ENCODE peak calls at places on chromosomes 11 and 22, in nine cellular contexts. L, K, U, M, S, H, T, V and R are unnamed samples.

GRCh38 chr11:4748435-4748834 is 21.3 kb downstream of the OR51F1 start:
- DNase-seq in L (no peak), K (peak; percentile 56), U (no peak), M (no peak), S (no peak), H (no peak), T (no peak), V (no peak), R (no peak)

GRCh38 chr22:29700206-29700948 is 19.4 kb upstream of the CABP7 start:
- DNase-seq in L (no peak), K (no peak), U (no peak), M (no peak), S (no peak), H (no peak), T (no peak), V (no peak), R (no peak)

GRCh38 chr22:40679964-40680818 is 907 bp downstream of the MCHR1 start:
- DNase-seq in L (no peak), K (peak; percentile 20), U (no peak), M (no peak), S (no peak), H (no peak), T (no peak), V (no peak), R (no peak)

GRCh38 chr11:125091247-125091876 is 20.1 kb downstream of the TMEM218 start:
- DNase-seq in L (peak; percentile 81), K (peak; percentile 82), U (no peak), M (no peak), S (no peak), H (peak; percentile 86), T (no peak), V (no peak), R (no peak)

GRCh38 chr11:2122222-2122906 is 16.8 kb downstream of the IGF2 start:
- DNase-seq in L (no peak), K (peak; percentile 57), U (no peak), M (no peak), S (no peak), H (peak; percentile 61), T (peak; percentile 4), V (no peak), R (no peak)

GRCh38 chr22:22692707-22693530 is 48.5 kb downstream of the GGTLC2 start:
- DNase-seq in L (no peak), K (peak; percentile 79), U (no peak), M (peak; percentile 68), S (no peak), H (peak; percentile 61), T (peak; percentile 90), V (peak; percentile 33), R (no peak)

GRCh38 chr11:9078113-9079041 is 13.0 kb downstream of the SCUBE2 start:
- DNase-seq in L (no peak), K (no peak), U (no peak), M (no peak), S (no peak), H (no peak), T (no peak), V (no peak), R (no peak)

GRCh38 chr11:13826505-13827278 is 135.8 kb upstream of the SPON1 start:
- DNase-seq in L (no peak), K (no peak), U (no peak), M (no peak), S (no peak), H (peak; percentile 6), T (no peak), V (no peak), R (no peak)

GRCh38 chr11:123194308-123195181 is 503 bp downstream of the CLMP start:
- DNase-seq in L (peak; percentile 61), K (no peak), U (no peak), M (no peak), S (no peak), H (peak; percentile 63), T (peak; percentile 45), V (peak; percentile 67), R (no peak)

GRCh38 chr22:41927813-41928212 is 1.2 kb upstream of the TNFRSF13C start:
- DNase-seq in L (no peak), K (no peak), U (no peak), M (no peak), S (no peak), H (no peak), T (no peak), V (no peak), R (no peak)

GRCh38 chr22:46053563-46054090 is 76.7 kb upstream of the WNT7B start:
- DNase-seq in L (no peak), K (peak; percentile 59), U (peak; percentile 71), M (peak; percentile 58), S (no peak), H (peak; percentile 60), T (peak; percentile 91), V (peak; percentile 93), R (no peak)

GRCh38 chr22:46931414-46931813 is 169.0 kb downstream of the TBC1D22A start:
- DNase-seq in L (no peak), K (peak; percentile 35), U (no peak), M (no peak), S (no peak), H (no peak), T (no peak), V (no peak), R (no peak)

GRCh38 chr11:8221917-8222316 is 41.8 kb downstream of the LMO1 start:
- DNase-seq in L (no peak), K (no peak), U (no peak), M (no peak), S (no peak), H (no peak), T (no peak), V (no peak), R (no peak)

GRCh38 chr11:122285444-122285843 is 169.4 kb upstream of the BLID start:
- DNase-seq in L (no peak), K (no peak), U (no peak), M (no peak), S (no peak), H (no peak), T (no peak), V (no peak), R (no peak)

GRCh38 chr22:44985906-44986527 is 23.8 kb downstream of the PHF21B start:
- DNase-seq in L (no peak), K (no peak), U (no peak), M (no peak), S (no peak), H (no peak), T (no peak), V (no peak), R (no peak)

GRCh38 chr22:33921576-33922181 is 1.4 kb upstream of the LARGE1 start:
- DNase-seq in L (peak; percentile 89), K (peak; percentile 61), U (peak; percentile 33), M (peak; percentile 16), S (no peak), H (peak; percentile 61), T (peak; percentile 73), V (peak; percentile 78), R (no peak)

GRCh38 chr22:42933783-42934144 is 76.7 kb upstream of the ARFGAP3 start:
- DNase-seq in L (no peak), K (peak; percentile 96), U (no peak), M (no peak), S (no peak), H (peak; percentile 96), T (no peak), V (no peak), R (no peak)

GRCh38 chr22:46776876-46777608 is 14.6 kb downstream of the TBC1D22A start:
- DNase-seq in L (no peak), K (no peak), U (no peak), M (no peak), S (no peak), H (no peak), T (no peak), V (peak; percentile 54), R (no peak)

GRCh38 chr11:112526699-112527410 is 266.2 kb upstream of the PLET1 start:
- DNase-seq in L (no peak), K (no peak), U (no peak), M (peak; percentile 28), S (no peak), H (no peak), T (no peak), V (no peak), R (no peak)

GRCh38 chr11:80297808-80298460 is 857.1 kb upstream of the TENM4 start:
- DNase-seq in L (no peak), K (peak; percentile 31), U (no peak), M (no peak), S (no peak), H (peak; percentile 90), T (no peak), V (no peak), R (no peak)

GRCh38 chr22:32618461-32619140 is 144.0 kb downstream of the FBXO7 start:
- DNase-seq in L (no peak), K (no peak), U (peak; percentile 26), M (no peak), S (no peak), H (peak; percentile 45), T (no peak), V (peak; percentile 82), R (no peak)

GRCh38 chr22:40819741-40820140 is 595 bp upstream of the SLC25A17 start:
- DNase-seq in L (no peak), K (peak; percentile 52), U (no peak), M (no peak), S (no peak), H (peak; percentile 61), T (no peak), V (no peak), R (no peak)

GRCh38 chr11:108788565-108789199 is 123.8 kb downstream of the DDX10 start:
- DNase-seq in L (peak; percentile 44), K (peak; percentile 68), U (no peak), M (no peak), S (no peak), H (peak; percentile 58), T (no peak), V (no peak), R (no peak)

GRCh38 chr11:107468596-107468995 is 11.0 kb upstream of the CWF19L2 start:
- DNase-seq in L (no peak), K (peak; percentile 76), U (no peak), M (no peak), S (no peak), H (peak; percentile 49), T (no peak), V (no peak), R (no peak)
- TF ChIP-seq CTCF in L (no peak), K (no peak), U (no peak), M (no peak), S (no peak), H (no peak), T (no peak), V (no peak), R (no peak)

GRCh38 chr22:39316440-39317083 is 2.9 kb downstream of the RPL3 start:
- DNase-seq in L (peak; percentile 83), K (peak; percentile 95), U (peak; percentile 51), M (peak; percentile 81), S (no peak), H (peak; percentile 95), T (peak; percentile 71), V (peak; percentile 84), R (no peak)
- H3K4me3 ChIP-seq in L (peak overlapping the region; percentile 2), K (peak overlapping the region; percentile 76), U (peak overlapping the region; percentile 8), M (no peak overlapping the region), S (peak overlapping the region; percentile 54), H (peak overlapping the region; percentile 91), T (no peak overlapping the region), V (peak overlapping the region; percentile 6), R (peak overlapping the region; percentile 76)

GRCh38 chr11:74090701-74091100 is 80.1 kb downstream of the C2CD3 start:
- DNase-seq in L (no peak), K (peak; percentile 10), U (no peak), M (no peak), S (no peak), H (peak; percentile 37), T (no peak), V (no peak), R (no peak)
- TF ChIP-seq CTCF in L (peak; percentile 25), K (peak; percentile 8), U (no peak), M (no peak), S (no peak), H (peak; percentile 26), T (no peak), V (no peak), R (no peak)

GRCh38 chr11:68347345-68347744 is 35.0 kb downstream of the LRP5 start:
- DNase-seq in L (no peak), K (no peak), U (no peak), M (no peak), S (no peak), H (no peak), T (no peak), V (no peak), R (no peak)
- H3K4me3 ChIP-seq in L (no peak overlapping the region), K (no peak overlapping the region), U (no peak overlapping the region), M (no peak overlapping the region), S (no peak overlapping the region), H (no peak overlapping the region), T (no peak overlapping the region), V (no peak overlapping the region), R (no peak overlapping the region)